ENCODE peak calls at places on chromosomes 5 and 9, in seven cellular contexts. W is mucosa of descending colon, F is esophagus muscularis mucosa, S is prostate gland, E is heart left ventricle, Y is fibroblast of pulmonary artery, D is cardiac fibroblast. P is an unnamed sample.

GRCh38 chr9:79395691-79396558 is 175.8 kb upstream of the TLE4 start:
- DNase-seq in W (no peak), Y (no peak), S (no peak), F (no peak), D (no peak), E (no peak), P (no peak)

GRCh38 chr9:136296434-136297015 is 7.4 kb downstream of the CCDC187 start:
- DNase-seq in D (no peak), Y (no peak), S (no peak), E (peak; percentile 10), W (peak; percentile 37), F (no peak), P (no peak)

GRCh38 chr9:13470836-13471235 is 191.3 kb upstream of the MPDZ start:
- DNase-seq in D (no peak), W (no peak), E (no peak), S (no peak), Y (no peak), F (no peak), P (no peak)

GRCh38 chr5:143115381-143115780 is 288.1 kb downstream of the NR3C1 start:
- DNase-seq in S (no peak), W (no peak), F (no peak), D (no peak), E (no peak), Y (no peak), P (no peak)

GRCh38 chr9:33101104-33101951 is 24.9 kb upstream of the SMU1 start:
- DNase-seq in D (peak; percentile 66), Y (peak; percentile 50), W (no peak), S (no peak), E (no peak), F (no peak), P (peak; percentile 70)

GRCh38 chr9:112867275-112867991 is 23.2 kb downstream of the SLC46A2 start:
- DNase-seq in F (no peak), S (no peak), D (peak; percentile 86), Y (peak; percentile 95), W (no peak), E (no peak), P (peak; percentile 86)

GRCh38 chr5:127968998-127969397 is 114.6 kb upstream of the SLC12A2 start:
- DNase-seq in E (no peak), S (no peak), F (no peak), W (no peak), D (no peak), Y (no peak), P (no peak)

GRCh38 chr5:149210229-149210628 is 61.4 kb upstream of the AFAP1L1 start:
- DNase-seq in F (peak; percentile 47), Y (peak; percentile 35), E (no peak), W (no peak), D (peak; percentile 30), S (no peak), P (peak; percentile 47)

GRCh38 chr5:115543931-115544370 is 624 bp downstream of the FEM1C start:
- DNase-seq in D (peak; percentile 61), F (no peak), E (peak; percentile 42), Y (peak; percentile 54), S (peak; percentile 46), W (no peak), P (no peak)

GRCh38 chr9:26502311-26502710 is 390.3 kb downstream of the CAAP1 start:
- DNase-seq in S (no peak), D (no peak), E (no peak), Y (no peak), W (no peak), F (no peak), P (no peak)

GRCh38 chr9:4386819-4387218 is 87.0 kb upstream of the GLIS3 start:
- DNase-seq in Y (no peak), S (no peak), E (no peak), W (no peak), D (no peak), F (no peak), P (no peak)

GRCh38 chr5:132586063-132586462 is 29.3 kb downstream of the RAD50 start:
- DNase-seq in W (no peak), F (no peak), S (no peak), D (no peak), Y (no peak), E (no peak), P (no peak)

GRCh38 chr5:161311965-161312364 is 234.6 kb downstream of the GABRB2 start:
- DNase-seq in D (no peak), E (no peak), F (no peak), Y (no peak), S (no peak), W (no peak), P (no peak)

GRCh38 chr5:180869587-180869986 is 8.5 kb upstream of the ZFP62 start:
- DNase-seq in F (peak; percentile 92), W (no peak), E (no peak), D (peak; percentile 15), S (peak; percentile 88), Y (no peak), P (no peak)

GRCh38 chr5:58849995-58850667 is 267.3 kb downstream of the RAB3C start:
- DNase-seq in Y (peak; percentile 64), E (no peak), F (no peak), W (no peak), D (peak; percentile 56), S (peak; percentile 16), P (no peak)

GRCh38 chr5:78508231-78508765 is 140.3 kb downstream of the LHFPL2 start:
- DNase-seq in D (peak; percentile 54), F (no peak), E (no peak), S (no peak), W (no peak), Y (peak; percentile 65), P (no peak)

GRCh38 chr9:26687421-26687820 is 205.2 kb downstream of the CAAP1 start:
- DNase-seq in F (no peak), S (no peak), E (no peak), D (peak; percentile 0), Y (peak; percentile 3), W (no peak), P (no peak)

GRCh38 chr5:72291601-72292000 is 28.4 kb downstream of the MRPS27 start:
- DNase-seq in W (no peak), D (no peak), S (no peak), F (no peak), Y (no peak), E (no peak), P (no peak)

GRCh38 chr5:120293796-120294195 is 170.3 kb upstream of the PRR16 start:
- DNase-seq in Y (peak; percentile 35), S (no peak), E (no peak), W (no peak), D (peak; percentile 67), F (no peak), P (peak; percentile 91)

GRCh38 chr9:93590609-93591234 is 14.3 kb downstream of the PHF2 start:
- DNase-seq in S (no peak), W (no peak), F (no peak), Y (no peak), E (no peak), D (no peak), P (no peak)

GRCh38 chr5:181064987-181065386 is 24.9 kb downstream of the BTNL9 start:
- DNase-seq in D (no peak), S (no peak), Y (no peak), W (no peak), F (peak; percentile 89), E (no peak), P (no peak)

GRCh38 chr9:138049085-138049778 is 171.7 kb downstream of the CACNA1B start:
- DNase-seq in E (no peak), S (no peak), Y (no peak), F (peak; percentile 79), W (peak; percentile 34), D (no peak), P (no peak)

GRCh38 chr5:96896285-96896711 is 20.0 kb downstream of the ERAP2 start:
- DNase-seq in W (no peak), F (no peak), D (no peak), E (no peak), S (no peak), Y (no peak), P (no peak)
- TF ChIP-seq CTCF in W (no peak), F (no peak), D (no peak), E (no peak), S (no peak), Y (no peak), P (no peak)

GRCh38 chr5:134099939-134100282 is 14.6 kb upstream of the TCF7 start:
- DNase-seq in E (no peak), D (no peak), S (no peak), Y (no peak), F (no peak), W (peak; percentile 40), P (no peak)
- H3K4me3 ChIP-seq in E (no peak overlapping the region), D (no peak overlapping the region), S (no peak overlapping the region), Y (no peak overlapping the region), F (no peak overlapping the region), W (no peak overlapping the region), P (no peak overlapping the region)

GRCh38 chr5:92908952-92909351 is 672.1 kb downstream of the NR2F1-AS1 start:
- DNase-seq in D (no peak), Y (no peak), F (no peak), E (no peak), S (no peak), W (no peak), P (no peak)

GRCh38 chr5:92911851-92912250 is 669.2 kb downstream of the NR2F1-AS1 start:
- DNase-seq in W (no peak), E (no peak), S (no peak), Y (no peak), D (no peak), F (no peak), P (no peak)

GRCh38 chr5:92909545-92909962 is 671.5 kb downstream of the NR2F1-AS1 start:
- DNase-seq in S (no peak), D (peak; percentile 33), W (no peak), Y (peak; percentile 48), F (no peak), E (no peak), P (no peak)

GRCh38 chr5:92911293-92911692 is 669.7 kb downstream of the NR2F1-AS1 start:
- DNase-seq in S (no peak), W (no peak), Y (no peak), D (no peak), F (no peak), E (no peak), P (no peak)

DNA sequence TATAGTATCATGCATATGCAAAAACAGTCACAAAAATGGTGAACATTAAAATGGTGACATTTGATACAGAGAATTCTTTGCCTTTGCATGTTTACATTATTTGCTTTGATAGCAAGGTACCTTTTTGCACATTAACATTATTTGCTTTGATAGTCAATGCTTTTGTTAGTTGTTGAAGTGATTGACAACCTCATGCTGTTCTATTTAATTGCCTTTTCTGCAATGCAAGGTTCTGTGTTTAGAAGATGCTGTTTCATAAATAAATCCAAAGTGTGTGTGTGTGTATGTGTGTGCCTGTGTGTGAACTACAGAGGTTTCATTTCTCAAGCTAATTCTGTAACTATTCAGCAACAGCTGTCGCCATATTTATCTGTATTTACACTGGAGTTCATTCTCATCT is 668.7 kb downstream of the NR2F1-AS1 start:
- DNase-seq in Y (no peak), D (no peak), S (no peak), F (no peak), E (no peak), W (no peak), P (no peak)
- TF ChIP-seq CTCF in Y (no peak), D (no peak), S (no peak), F (no peak), E (no peak), W (no peak), P (no peak)

GRCh38 chr5:150791536-150791935 is 13.0 kb downstream of the SMIM3 start:
- DNase-seq in W (no peak), F (no peak), D (no peak), Y (no peak), S (no peak), E (no peak), P (no peak)
- H3K4me3 ChIP-seq in W (no peak overlapping the region), F (no peak overlapping the region), D (no peak overlapping the region), Y (no peak overlapping the region), S (no peak overlapping the region), E (no peak overlapping the region), P (no peak overlapping the region)

P was measured in foreskin fibroblast.